ENCODE peak calls at places on chromosomes 11 and 22, in five cellular contexts. B is aorta, K is Peyer's patch, W is colonic mucosa, X is PC-9. I is an unnamed sample. For H3K27me3, the result is how much of the 10 kb centered on the place peaks cover.

GRCh38 chr11:114562166-114562916 is 2.7 kb upstream of the NXPE1 start:
- DNase-seq in W (no peak), X (no peak), B (no peak), K (no peak), I (no peak)

GRCh38 chr11:36253238-36253637 is 36.0 kb downstream of the COMMD9 start:
- DNase-seq in X (no peak), B (no peak), K (no peak), W (no peak), I (peak)

GRCh38 chr11:110172666-110173065 is 79.5 kb downstream of the ZC3H12C start:
- DNase-seq in X (no peak), K (no peak), W (no peak), B (no peak), I (no peak)

GRCh38 chr11:65786786-65787636 is at the start of gene OVOL1:
- DNase-seq in B (no peak), K (peak), X (peak), W (peak), I (no peak)

GRCh38 chr11:95989216-95989615 is 65.3 kb upstream of the MTMR2 start:
- DNase-seq in K (no peak), B (no peak), X (no peak), W (no peak), I (no peak)

GRCh38 chr11:73267122-73267846 is 4.9 kb upstream of the P2RY6 start:
- DNase-seq in X (no peak), B (no peak), K (no peak), W (no peak), I (no peak)

GRCh38 chr11:126181939-126182730 is 29.3 kb downstream of the RPUSD4 start:
- DNase-seq in K (no peak), X (no peak), B (no peak), W (no peak), I (no peak)

GRCh38 chr11:100740440-100740839 is 53.4 kb downstream of the ARHGAP42 start:
- DNase-seq in K (no peak), X (peak), W (no peak), B (no peak), I (no peak)

DNA sequence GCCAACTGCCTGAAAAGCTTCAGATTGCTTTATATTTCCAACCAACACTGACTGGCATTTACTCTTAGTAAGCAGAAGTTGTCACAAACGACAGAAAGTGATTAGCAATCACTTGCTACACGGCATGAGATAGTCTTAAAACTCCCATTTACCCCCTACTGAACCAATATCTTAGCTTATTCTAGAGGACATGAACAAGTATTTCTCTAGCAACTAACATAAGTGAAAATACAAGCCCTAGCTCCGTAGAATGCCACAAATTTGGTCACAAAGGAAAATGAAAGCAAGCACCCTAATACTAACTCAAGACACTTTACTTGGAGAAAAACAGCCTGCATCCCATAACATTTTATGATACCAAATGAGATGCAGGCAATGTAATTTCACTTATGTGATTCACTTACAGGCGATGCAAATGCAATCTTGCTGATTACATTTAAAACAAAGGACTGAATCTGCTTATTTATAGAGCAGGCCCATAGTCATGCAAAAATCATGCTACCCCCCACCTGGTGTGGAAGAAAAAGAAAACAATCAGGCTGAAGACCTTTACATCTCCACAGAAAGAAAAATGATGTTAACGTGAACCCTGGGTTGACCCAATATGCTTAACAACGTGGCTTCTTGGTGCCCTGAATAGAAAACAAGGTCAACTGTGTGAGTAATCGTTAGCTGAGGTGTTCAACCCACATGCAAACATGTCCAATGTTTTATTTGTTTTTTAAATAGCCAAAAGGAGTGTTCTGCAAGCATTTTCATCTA is 25.6 kb downstream of the MPPED2 start:
- DNase-seq in X (no peak), B (no peak), W (no peak), K (no peak), I (no peak)
- H3K27ac ChIP-seq in X (no peak), B (peak), W (no peak), K (no peak), I (peak)

GRCh38 chr22:26169312-26170111 is at the start of gene SEZ6L:
- DNase-seq in X (no peak), K (no peak), B (no peak), W (no peak), I (peak)
- H3K4me3 ChIP-seq in X (no peak), K (peak), B (peak), W (peak), I (peak)

DNA sequence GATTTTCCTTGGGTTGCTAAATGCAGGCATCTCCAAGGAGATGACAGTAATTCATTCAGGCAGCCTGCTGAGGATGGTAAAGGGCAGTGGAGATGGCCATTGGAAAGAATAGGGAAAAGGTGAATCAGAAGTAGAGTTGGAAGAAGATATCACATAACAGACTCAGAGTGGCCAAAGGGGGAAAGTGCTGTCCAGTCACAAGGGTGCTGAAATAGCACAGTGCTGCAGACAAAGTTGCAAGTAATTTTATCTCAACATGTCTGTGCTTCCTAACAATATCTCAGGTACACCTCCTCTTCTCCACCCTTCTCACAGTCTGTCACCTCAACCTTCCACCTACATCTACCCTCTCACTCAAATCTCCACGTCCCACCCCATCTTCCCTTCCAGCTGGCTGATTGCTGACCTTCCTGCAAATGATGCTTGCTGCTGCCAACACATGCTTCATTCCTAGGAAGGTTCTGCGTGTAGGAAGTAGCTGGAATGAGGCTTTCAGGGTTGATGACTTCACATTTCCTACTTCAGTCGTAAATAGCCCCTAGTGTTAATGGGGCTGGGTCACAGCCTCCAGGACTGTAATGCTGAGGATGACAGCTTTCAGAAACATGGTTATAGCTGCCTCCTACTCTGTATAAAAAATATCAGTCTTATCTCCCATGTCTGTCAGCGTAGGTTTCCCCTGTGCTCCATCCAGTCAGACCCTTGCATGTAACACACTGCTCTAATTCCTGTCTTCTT is 123.9 kb downstream of the CTNND1 start:
- DNase-seq in B (no peak), K (no peak), W (no peak), X (no peak), I (no peak)
- H3K27me3 ChIP-seq in B (under half), K (under half), W (under half), X (under half), I (under half)

GRCh38 chr22:37999640-38000272 is 15.4 kb upstream of the SOX10 start:
- DNase-seq in X (peak), K (no peak), B (no peak), W (no peak), I (peak)
- H3K27ac ChIP-seq in X (peak), K (no peak), B (no peak), W (no peak), I (peak)

GRCh38 chr11:69296890-69297224 is 2.9 kb downstream of the MYEOV start:
- DNase-seq in K (no peak), W (no peak), X (no peak), B (peak), I (no peak)
- H3K4me3 ChIP-seq in K (peak), W (no peak), X (peak), B (no peak), I (no peak)

DNA sequence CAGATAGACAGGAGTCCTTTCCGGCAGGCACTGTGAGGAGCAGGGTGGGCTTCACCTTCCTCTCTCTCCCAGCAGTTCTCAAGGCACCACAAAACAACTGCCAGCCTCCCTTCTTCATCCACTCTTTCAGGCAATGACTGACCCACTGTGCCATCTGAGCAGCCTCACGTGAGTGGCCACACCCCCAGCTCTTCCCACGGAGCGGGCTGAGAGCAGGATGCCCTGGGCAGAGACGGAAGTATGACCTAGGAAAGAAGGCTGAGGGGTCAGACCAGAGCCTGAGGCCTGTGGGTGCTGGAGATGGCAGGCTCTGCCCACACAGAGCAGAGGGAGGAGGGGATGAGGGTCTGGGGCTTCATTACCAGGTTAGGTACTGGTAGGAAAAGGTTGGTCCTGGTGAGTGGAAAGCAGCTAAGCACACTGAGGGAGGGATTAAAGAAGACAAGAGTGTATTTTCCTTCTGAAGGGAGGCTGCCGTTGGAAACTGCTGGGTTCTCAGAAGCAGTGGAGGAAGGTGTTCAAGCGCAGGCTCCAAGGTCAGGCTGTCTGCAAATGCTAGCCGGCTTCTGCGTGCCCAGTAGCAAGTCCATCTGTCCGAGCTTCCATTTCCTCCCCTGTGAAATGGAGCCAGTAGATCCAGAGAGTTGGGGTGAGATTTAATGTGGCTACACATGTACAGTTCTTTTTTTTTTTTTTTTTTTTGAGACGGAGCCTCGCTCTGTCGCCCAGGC is 4.6 kb downstream of the NLRP6 start:
- DNase-seq in X (no peak), B (no peak), K (peak), W (no peak), I (peak)
- H3K27me3 ChIP-seq in X (under half), B (under half), K (under half), W (under half), I (half or more)